ENCODE peak calls at places on chromosomes 13 and 19, in four cellular contexts. H is PC-3, E is HCT116, Y is GM23248. J is an unnamed sample.

GRCh38 chr13:52001120-52001731 is 10.0 kb downstream of the ATP7B start:
- DNase-seq in H (peak; percentile 50), E (peak; percentile 32), Y (peak; percentile 69), J (peak; percentile 80)

GRCh38 chr13:110944121-110944967 is 29.5 kb upstream of the ANKRD10 start:
- DNase-seq in H (peak; percentile 70), E (peak; percentile 77), Y (peak; percentile 76), J (peak; percentile 80)

GRCh38 chr13:26699197-26699490 is 61.4 kb downstream of the GPR12 start:
- DNase-seq in H (no peak), E (no peak), Y (no peak), J (no peak)

GRCh38 chr13:33176526-33176925 is 109.0 kb downstream of the STARD13 start:
- DNase-seq in H (no peak), E (no peak), Y (peak; percentile 33), J (no peak)

GRCh38 chr19:58498316-58499020 is 13.3 kb downstream of the SLC27A5 start:
- DNase-seq in H (no peak), E (no peak), Y (no peak), J (no peak)

GRCh38 chr13:27406178-27406939 is 18.1 kb upstream of the GTF3A start:
- DNase-seq in H (peak; percentile 62), E (no peak), Y (peak; percentile 65), J (peak; percentile 77)

GRCh38 chr13:23288564-23288963 is 107.8 kb downstream of the SGCG start:
- DNase-seq in H (no peak), E (no peak), Y (peak; percentile 50), J (no peak)

GRCh38 chr13:48783831-48784230 is 130.1 kb downstream of the CYSLTR2 start:
- DNase-seq in H (no peak), E (no peak), Y (no peak), J (no peak)

DNA sequence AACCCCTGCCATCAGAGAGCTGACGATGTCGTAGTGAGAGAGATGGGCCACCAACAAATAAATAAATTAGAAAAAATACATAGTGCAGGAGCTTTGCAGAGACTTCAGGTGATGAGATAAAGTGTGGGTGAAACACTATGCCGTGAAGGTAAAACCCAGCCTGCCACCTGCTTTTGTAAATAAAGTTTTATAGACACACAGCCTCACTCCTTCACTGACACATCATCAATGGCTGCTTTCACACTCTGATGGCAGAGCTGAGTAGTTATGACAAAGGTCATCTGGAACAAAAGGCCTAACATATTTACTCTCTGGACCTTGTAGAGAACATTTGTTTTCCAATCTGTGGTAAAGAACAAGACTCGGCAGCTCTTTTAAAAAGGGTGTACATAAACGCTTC is 45.0 kb downstream of the MBD3L2B start:
- DNase-seq in H (no peak), E (no peak), Y (no peak), J (no peak)
- H3K27me3 ChIP-seq in H (peaks cover 51% of the 10 kb centered on the region), E (no peaks in the 10 kb centered on the region), Y (no peaks in the 10 kb centered on the region), J (no peaks in the 10 kb centered on the region)

DNA sequence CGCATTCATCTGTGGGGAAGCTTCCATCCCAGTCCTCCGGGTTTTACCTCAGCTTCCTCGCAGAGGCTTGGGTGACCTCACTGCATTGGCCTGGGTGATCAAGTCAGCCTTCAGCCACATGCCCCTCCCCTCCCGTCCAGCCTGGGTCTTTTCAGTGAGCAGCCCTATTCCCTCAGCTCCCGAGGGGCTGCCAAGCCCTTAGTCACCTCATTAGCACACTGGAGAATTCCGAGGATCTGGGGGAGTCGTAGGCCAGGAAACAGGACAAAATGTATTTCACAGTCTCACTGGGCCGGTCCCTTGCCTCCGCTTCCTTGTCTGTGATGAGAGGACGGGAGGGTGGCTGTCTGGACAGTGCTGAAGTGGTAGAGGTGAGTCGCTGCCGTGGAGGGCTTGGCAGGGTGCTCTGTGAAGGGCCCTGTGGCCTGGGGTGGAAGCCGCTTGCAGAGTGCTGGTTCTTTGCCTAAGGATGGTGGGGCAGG is 19.9 kb downstream of the KDM4B start:
- DNase-seq in H (no peak), E (no peak), Y (peak; percentile 97), J (no peak)
- H2AFZ ChIP-seq in H (no peak overlapping the region), E (no peak overlapping the region), Y (no peak overlapping the region), J (no peak overlapping the region)

GRCh38 chr13:35879111-35879510 is 252.1 kb downstream of the DCLK1 start:
- DNase-seq in H (no peak), E (no peak), Y (no peak), J (no peak)
- H3K9me2 ChIP-seq in H (no peaks in the 10 kb centered on the region), E (no peaks in the 10 kb centered on the region), Y (no peaks in the 10 kb centered on the region), J (no peaks in the 10 kb centered on the region)

GRCh38 chr13:109760951-109761350 is 25.4 kb downstream of the IRS2 start:
- DNase-seq in H (no peak), E (no peak), Y (no peak), J (no peak)
- H3K27me3 ChIP-seq in H (no peaks in the 10 kb centered on the region), E (no peaks in the 10 kb centered on the region), Y (no peaks in the 10 kb centered on the region), J (peaks cover 3% of the 10 kb centered on the region)

DNA sequence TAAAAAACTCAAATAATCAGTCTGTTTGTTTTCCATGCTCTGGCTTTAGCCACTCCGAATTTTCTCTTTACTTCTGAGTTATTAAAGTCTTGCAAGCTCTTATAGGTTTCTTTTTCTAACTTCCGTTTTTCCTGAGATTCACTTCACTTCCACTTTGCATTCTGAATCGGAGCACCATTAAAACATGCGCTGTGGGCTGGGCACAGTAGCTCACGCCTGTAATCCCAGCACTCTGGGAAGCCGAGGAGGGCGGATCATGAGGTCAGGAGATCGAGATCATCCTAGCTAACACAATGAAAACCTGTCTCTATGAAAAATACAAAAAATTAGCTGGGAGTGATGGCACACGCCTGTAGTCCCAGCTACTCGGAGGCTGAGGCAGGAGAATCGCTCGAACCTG is 357.9 kb downstream of the SLITRK6 start:
- DNase-seq in H (no peak), E (no peak), Y (no peak), J (no peak)
- H2AFZ ChIP-seq in H (no peak overlapping the region), E (no peak overlapping the region), Y (no peak overlapping the region), J (peak overlapping the region; percentile 73)

DNA sequence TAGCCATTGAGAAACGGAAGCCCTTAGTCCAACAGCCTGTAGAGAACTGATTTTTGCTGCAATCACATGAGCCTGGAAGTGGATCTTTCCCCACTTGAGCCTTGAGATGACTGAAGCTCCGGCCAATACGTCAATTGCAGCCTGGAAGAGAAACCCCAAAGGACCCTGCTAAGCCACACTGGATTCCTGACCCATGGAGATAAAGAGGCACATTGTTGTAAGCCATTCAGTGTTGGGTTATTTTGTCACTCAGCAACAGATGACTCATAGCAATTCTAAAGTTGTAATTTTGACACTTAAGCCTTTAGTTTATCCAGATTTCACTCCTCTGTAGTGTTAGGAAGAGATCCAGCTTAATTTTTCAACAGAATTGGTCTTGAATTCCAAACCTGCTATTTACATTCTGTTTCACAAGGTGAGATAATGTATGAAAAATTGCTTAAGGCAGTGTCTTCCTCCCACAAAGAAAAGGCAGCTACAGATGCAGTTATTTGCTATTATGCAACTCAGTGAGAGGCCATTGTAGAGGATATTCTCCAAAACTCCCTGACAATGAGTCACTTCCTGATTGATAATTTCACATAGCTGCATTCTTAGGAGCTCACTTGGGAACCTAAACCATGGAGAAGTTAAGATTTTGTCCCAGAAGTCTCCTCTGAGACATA is 59.4 kb upstream of the TSHZ3 start:
- DNase-seq in H (peak; percentile 36), E (no peak), Y (peak; percentile 90), J (no peak)
- H3K9me2 ChIP-seq in H (no peaks in the 10 kb centered on the region), E (no peaks in the 10 kb centered on the region), Y (no peaks in the 10 kb centered on the region), J (no peaks in the 10 kb centered on the region)

GRCh38 chr19:41912899-41913475 is 15.3 kb downstream of the ERFL start:
- DNase-seq in H (no peak), E (no peak), Y (peak; percentile 52), J (no peak)
- H3K27me3 ChIP-seq in H (peaks cover 28% of the 10 kb centered on the region), E (no peaks in the 10 kb centered on the region), Y (peaks cover 49% of the 10 kb centered on the region), J (no peaks in the 10 kb centered on the region)

DNA sequence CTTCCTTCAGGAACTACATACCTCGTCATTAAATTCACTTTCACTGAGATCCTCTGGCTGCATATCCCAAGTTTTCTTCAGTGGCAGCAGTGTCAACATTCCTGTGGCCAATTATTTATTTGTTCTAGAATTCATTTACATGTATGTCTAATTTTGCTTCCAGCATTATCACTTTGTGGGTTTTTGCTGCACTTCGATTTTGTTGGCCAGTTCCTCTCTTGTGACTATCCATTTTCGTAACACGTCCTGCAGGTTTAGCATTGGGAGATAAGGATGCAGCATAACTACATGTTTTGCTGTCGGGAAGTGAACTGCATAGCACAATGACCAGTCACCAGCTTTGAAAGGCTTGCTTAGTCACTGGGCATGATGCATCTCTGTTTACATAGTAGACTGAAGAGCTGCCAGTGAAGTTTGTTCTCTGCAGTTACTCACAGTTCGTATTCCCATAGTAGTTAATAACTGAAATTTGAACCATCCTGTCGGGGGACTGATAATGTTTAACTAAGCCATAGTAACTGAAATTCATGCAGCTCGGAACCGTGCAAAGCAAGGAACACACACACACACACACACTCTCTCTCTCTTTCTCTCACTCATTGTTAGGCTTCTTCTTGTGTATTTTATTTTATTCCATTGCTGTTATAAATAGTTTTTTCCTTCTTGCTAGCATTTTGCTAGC is 28.3 kb downstream of the ZNF507 start:
- DNase-seq in H (peak; percentile 96), E (peak; percentile 94), Y (peak; percentile 99), J (no peak)
- H2AFZ ChIP-seq in H (no peak overlapping the region), E (no peak overlapping the region), Y (no peak overlapping the region), J (no peak overlapping the region)

GRCh38 chr13:35285677-35286076 is 190.8 kb downstream of the MAB21L1 start:
- DNase-seq in H (no peak), E (no peak), Y (no peak), J (no peak)
- H3K9me2 ChIP-seq in H (no peaks in the 10 kb centered on the region), E (no peaks in the 10 kb centered on the region), Y (no peaks in the 10 kb centered on the region), J (no peaks in the 10 kb centered on the region)

GRCh38 chr19:54425382-54425723 is 10.1 kb downstream of the TTYH1 start:
- DNase-seq in H (no peak), E (no peak), Y (no peak), J (no peak)

GRCh38 chr19:54424201-54424600 is 8.9 kb downstream of the TTYH1 start:
- DNase-seq in H (no peak), E (no peak), Y (no peak), J (no peak)

GRCh38 chr19:54426291-54426918 is 11.1 kb downstream of the TTYH1 start:
- DNase-seq in H (peak; percentile 54), E (no peak), Y (no peak), J (peak; percentile 39)

GRCh38 chr19:54422136-54422535 is 6.9 kb downstream of the TTYH1 start:
- DNase-seq in H (no peak), E (no peak), Y (no peak), J (no peak)

GRCh38 chr19:54424660-54425381 is 9.6 kb downstream of the TTYH1 start:
- DNase-seq in H (no peak), E (no peak), Y (no peak), J (no peak)
- H3K27me3 ChIP-seq in H (peaks cover 6% of the 10 kb centered on the region), E (no peaks in the 10 kb centered on the region), Y (peaks cover 13% of the 10 kb centered on the region), J (no peaks in the 10 kb centered on the region)